ENCODE peak calls at places on chromosomes 13 and 19, in five cellular contexts. One of them, this sample, is unnamed.

GRCh38 chr19:48578891-48579290 is 26.9 kb downstream of the SULT2B1 start:
- DNase-seq in GM12865: no peak
- DNase-seq in IMR-90: peak
- DNase-seq in GM12878: no peak
- DNase-seq in HCT116: no peak
- DNase-seq in this sample: no peak

GRCh38 chr13:101307181-101307701 is 109.1 kb downstream of the NALCN start:
- DNase-seq in IMR-90: peak
- DNase-seq in HCT116: no peak
- DNase-seq in GM12878: no peak
- DNase-seq in GM12865: no peak
- DNase-seq in this sample: no peak

GRCh38 chr19:48739400-48739825 is 997 bp downstream of the RASIP1 start:
- DNase-seq in GM12865: no peak
- DNase-seq in IMR-90: no peak
- DNase-seq in HCT116: no peak
- DNase-seq in GM12878: no peak
- DNase-seq in this sample: no peak

GRCh38 chr13:99986751-99987150 is 5.2 kb downstream of the ZIC2 start:
- DNase-seq in HCT116: no peak
- DNase-seq in IMR-90: no peak
- DNase-seq in GM12878: no peak
- DNase-seq in GM12865: no peak
- DNase-seq in this sample: peak

GRCh38 chr13:47168086-47168485 is 271.2 kb upstream of the HTR2A start:
- DNase-seq in HCT116: no peak
- DNase-seq in IMR-90: peak
- DNase-seq in GM12878: no peak
- DNase-seq in GM12865: peak
- DNase-seq in this sample: no peak

GRCh38 chr13:111911754-111912452 is 155.0 kb upstream of the SOX1 start:
- DNase-seq in HCT116: no peak
- DNase-seq in IMR-90: no peak
- DNase-seq in GM12878: no peak
- DNase-seq in GM12865: no peak
- DNase-seq in this sample: no peak

GRCh38 chr13:45811891-45812583 is 39.5 kb downstream of the SIAH3 start:
- DNase-seq in HCT116: no peak
- DNase-seq in GM12878: no peak
- DNase-seq in IMR-90: no peak
- DNase-seq in GM12865: no peak
- DNase-seq in this sample: no peak

GRCh38 chr19:6729573-6730152 is 7.7 kb downstream of the GPR108 start:
- DNase-seq in GM12865: no peak
- DNase-seq in GM12878: no peak
- DNase-seq in HCT116: no peak
- DNase-seq in IMR-90: no peak
- DNase-seq in this sample: no peak

GRCh38 chr13:66076417-66076816 is 1153.7 kb downstream of the PCDH9 start:
- DNase-seq in IMR-90: peak
- DNase-seq in HCT116: no peak
- DNase-seq in GM12865: no peak
- DNase-seq in GM12878: no peak
- DNase-seq in this sample: no peak

GRCh38 chr19:38059897-38060296 is 152.9 kb downstream of the SIPA1L3 start:
- DNase-seq in GM12865: peak
- DNase-seq in HCT116: no peak
- DNase-seq in IMR-90: no peak
- DNase-seq in GM12878: no peak
- DNase-seq in this sample: no peak

GRCh38 chr19:556611-557382 is 12.9 kb downstream of the GZMM start:
- DNase-seq in GM12878: no peak
- DNase-seq in HCT116: no peak
- DNase-seq in IMR-90: no peak
- DNase-seq in GM12865: no peak
- DNase-seq in this sample: no peak

GRCh38 chr19:33470686-33471085 is 50.9 kb downstream of the PEPD start:
- DNase-seq in GM12878: no peak
- DNase-seq in GM12865: no peak
- DNase-seq in HCT116: no peak
- DNase-seq in IMR-90: no peak
- DNase-seq in this sample: no peak

GRCh38 chr13:32381539-32381938 is 46.4 kb downstream of the N4BP2L1 start:
- DNase-seq in IMR-90: peak
- DNase-seq in GM12878: no peak
- DNase-seq in HCT116: peak
- DNase-seq in GM12865: peak
- DNase-seq in this sample: peak

GRCh38 chr19:17556995-17557394 is 1.5 kb downstream of the COLGALT1 start:
- DNase-seq in IMR-90: no peak
- DNase-seq in GM12878: no peak
- DNase-seq in GM12865: no peak
- DNase-seq in HCT116: no peak
- DNase-seq in this sample: no peak

GRCh38 chr19:8506402-8506957 is 4.0 kb upstream of the PRAM1 start:
- DNase-seq in IMR-90: no peak
- DNase-seq in GM12865: no peak
- DNase-seq in GM12878: no peak
- DNase-seq in HCT116: no peak
- DNase-seq in this sample: no peak

GRCh38 chr19:43820098-43820860 is 6.8 kb upstream of the ZNF283 start:
- DNase-seq in IMR-90: peak
- DNase-seq in GM12878: no peak
- DNase-seq in HCT116: no peak
- DNase-seq in GM12865: no peak
- DNase-seq in this sample: no peak

GRCh38 chr13:46348976-46349375 is 38.1 kb downstream of the RUBCNL start:
- DNase-seq in GM12878: no peak
- DNase-seq in IMR-90: no peak
- DNase-seq in HCT116: no peak
- DNase-seq in GM12865: no peak
- DNase-seq in this sample: no peak

GRCh38 chr13:111390522-111391270 is 70.3 kb downstream of the TEX29 start:
- DNase-seq in GM12878: no peak
- DNase-seq in IMR-90: no peak
- DNase-seq in GM12865: no peak
- DNase-seq in HCT116: no peak
- DNase-seq in this sample: no peak

GRCh38 chr13:24159921-24160324 is 597 bp upstream of the SPATA13 start:
- DNase-seq in GM12878: no peak
- DNase-seq in GM12865: no peak
- DNase-seq in IMR-90: no peak
- DNase-seq in HCT116: no peak
- DNase-seq in this sample: peak

GRCh38 chr13:60765700-60766411 is 368.8 kb downstream of the TDRD3 start:
- DNase-seq in HCT116: no peak
- DNase-seq in GM12878: no peak
- DNase-seq in GM12865: no peak
- DNase-seq in IMR-90: no peak
- DNase-seq in this sample: no peak

GRCh38 chr19:49333426-49334288 is 1.5 kb upstream of the CD37 start:
- DNase-seq in GM12878: peak
- DNase-seq in IMR-90: peak
- DNase-seq in GM12865: peak
- DNase-seq in HCT116: no peak
- DNase-seq in this sample: no peak

GRCh38 chr13:94761407-94761806 is 49.1 kb upstream of the SOX21 start:
- DNase-seq in IMR-90: no peak
- DNase-seq in HCT116: no peak
- DNase-seq in GM12878: no peak
- DNase-seq in GM12865: no peak
- DNase-seq in this sample: no peak

GRCh38 chr13:93066187-93066586 is 160.4 kb upstream of the GPC6 start:
- DNase-seq in IMR-90: peak
- DNase-seq in GM12878: no peak
- DNase-seq in GM12865: no peak
- DNase-seq in HCT116: no peak
- DNase-seq in this sample: no peak

GRCh38 chr13:91805605-91806004 is 407.2 kb downstream of the GPC5 start:
- DNase-seq in GM12865: no peak
- DNase-seq in GM12878: no peak
- DNase-seq in IMR-90: no peak
- DNase-seq in HCT116: no peak
- DNase-seq in this sample: no peak
- TF ChIP-seq CTCF in GM12865: no peak
- TF ChIP-seq CTCF in GM12878: no peak
- TF ChIP-seq CTCF in IMR-90: no peak
- TF ChIP-seq CTCF in HCT116: no peak
- TF ChIP-seq CTCF in this sample: no peak

GRCh38 chr13:27370305-27370853 is 54.0 kb upstream of the GTF3A start:
- DNase-seq in HCT116: no peak
- DNase-seq in IMR-90: no peak
- DNase-seq in GM12865: no peak
- DNase-seq in GM12878: no peak
- DNase-seq in this sample: no peak

GRCh38 chr13:27374126-27374613 is 50.2 kb upstream of the GTF3A start:
- DNase-seq in GM12878: no peak
- DNase-seq in GM12865: no peak
- DNase-seq in HCT116: no peak
- DNase-seq in IMR-90: no peak
- DNase-seq in this sample: no peak

GRCh38 chr13:27374650-27375049 is 49.8 kb upstream of the GTF3A start:
- DNase-seq in IMR-90: peak
- DNase-seq in GM12865: peak
- DNase-seq in HCT116: peak
- DNase-seq in GM12878: no peak
- DNase-seq in this sample: peak

GRCh38 chr13:27371932-27372331 is 52.5 kb upstream of the GTF3A start:
- DNase-seq in HCT116: no peak
- DNase-seq in IMR-90: no peak
- DNase-seq in GM12878: no peak
- DNase-seq in GM12865: no peak
- DNase-seq in this sample: no peak

DNA sequence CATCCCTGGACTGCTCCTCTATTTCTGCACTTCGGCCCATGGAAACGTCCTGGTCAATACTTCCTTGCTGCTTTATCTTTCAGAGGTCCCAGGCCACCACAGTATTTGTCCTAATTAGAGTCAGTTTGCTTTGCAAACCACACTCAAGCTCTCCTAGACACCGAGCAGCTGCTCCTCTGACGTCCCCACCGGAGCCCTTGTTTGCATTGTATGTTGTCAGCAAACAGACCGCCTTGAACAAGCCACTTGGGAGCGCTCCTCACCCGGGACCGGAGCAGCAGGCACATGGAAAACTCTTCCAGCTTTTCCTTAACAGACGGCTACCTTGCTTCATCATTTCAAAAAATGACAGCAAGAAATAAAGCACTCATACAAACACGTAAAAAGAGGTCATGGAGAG is 51.5 kb upstream of the GTF3A start:
- DNase-seq in GM12878: no peak
- DNase-seq in GM12865: no peak
- DNase-seq in HCT116: no peak
- DNase-seq in IMR-90: peak
- DNase-seq in this sample: peak
- TF ChIP-seq CTCF in GM12878: no peak
- TF ChIP-seq CTCF in GM12865: no peak
- TF ChIP-seq CTCF in HCT116: no peak
- TF ChIP-seq CTCF in IMR-90: no peak
- TF ChIP-seq CTCF in this sample: no peak

GRCh38 chr13:27621116-27621365 is 651 bp upstream of the POLR1D start:
- DNase-seq in GM12865: no peak
- DNase-seq in GM12878: no peak
- DNase-seq in HCT116: peak
- DNase-seq in IMR-90: no peak
- DNase-seq in this sample: no peak

GRCh38 chr13:27620377-27621115 is at the start of gene LNX2:
- DNase-seq in HCT116: peak
- DNase-seq in GM12878: peak
- DNase-seq in IMR-90: peak
- DNase-seq in GM12865: peak
- DNase-seq in this sample: peak

GRCh38 chr13:27619093-27619705 is 1.1 kb downstream of the LNX2 start:
- DNase-seq in IMR-90: peak
- DNase-seq in GM12878: no peak
- DNase-seq in GM12865: no peak
- DNase-seq in HCT116: no peak
- DNase-seq in this sample: no peak

GRCh38 chr13:27621366-27622101 is at the start of gene POLR1D:
- DNase-seq in HCT116: peak
- DNase-seq in IMR-90: peak
- DNase-seq in GM12865: peak
- DNase-seq in GM12878: peak
- DNase-seq in this sample: peak

DNA sequence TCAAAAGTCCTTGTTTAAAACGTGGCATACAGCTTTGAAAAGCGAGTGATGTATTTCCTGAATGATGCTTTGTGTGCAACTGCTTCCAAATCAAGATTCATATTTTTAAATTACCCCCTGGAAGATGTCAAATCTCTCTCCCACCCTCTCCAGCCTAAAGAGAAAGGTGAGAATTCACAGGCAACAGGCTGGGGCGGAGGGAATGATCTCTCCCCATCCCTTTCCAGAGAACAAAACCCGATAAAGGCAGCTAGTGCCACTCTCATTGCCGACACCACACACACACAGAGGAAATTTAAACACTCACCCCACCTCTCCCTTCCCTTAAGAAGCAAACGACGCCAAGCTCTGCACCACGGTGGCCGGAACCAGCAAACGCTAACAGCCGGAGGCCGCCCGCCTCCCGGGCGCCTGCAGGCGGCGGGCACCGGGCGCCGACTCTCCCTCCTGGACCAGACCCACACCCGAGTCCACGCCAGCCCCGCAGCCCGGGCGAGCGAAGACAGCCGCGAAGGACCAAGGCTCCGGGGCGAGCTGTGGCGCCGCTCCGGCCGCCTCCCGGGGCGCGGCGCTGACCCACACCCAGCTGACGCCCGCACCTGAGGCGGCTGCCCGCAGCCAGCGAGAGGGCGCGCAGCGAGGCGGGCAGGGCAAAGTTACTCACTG is 485 bp downstream of the LNX2 start:
- DNase-seq in IMR-90: peak
- DNase-seq in HCT116: no peak
- DNase-seq in GM12878: no peak
- DNase-seq in GM12865: peak
- DNase-seq in this sample: no peak
- TF ChIP-seq CTCF in IMR-90: peak
- TF ChIP-seq CTCF in HCT116: no peak
- TF ChIP-seq CTCF in GM12878: peak
- TF ChIP-seq CTCF in GM12865: peak
- TF ChIP-seq CTCF in this sample: no peak

DNA sequence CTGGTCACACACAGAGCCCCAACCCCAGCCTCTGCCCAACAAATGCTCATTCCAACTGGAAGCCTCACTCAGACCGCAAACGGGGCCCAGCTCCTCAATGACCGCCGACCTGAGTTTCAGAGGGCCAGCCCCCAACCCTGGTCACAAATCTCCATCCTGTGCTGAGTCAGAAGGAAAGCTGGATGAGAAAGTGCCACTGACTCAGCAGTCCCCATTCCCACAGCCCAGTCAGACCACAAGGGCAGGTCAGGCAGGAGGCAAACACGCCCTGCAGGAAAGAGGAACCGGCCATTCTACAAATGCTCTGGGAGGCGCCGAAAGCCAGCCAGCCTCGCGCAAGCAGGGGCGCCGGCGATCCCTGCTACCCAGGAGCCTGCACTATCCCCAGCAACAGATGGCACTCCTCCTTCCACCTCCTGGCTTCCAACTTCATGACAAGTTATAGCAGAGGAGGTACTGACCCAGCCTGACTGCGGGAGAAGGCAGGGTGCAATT is 14.1 kb upstream of the PRKD2 start:
- DNase-seq in GM12878: no peak
- DNase-seq in HCT116: no peak
- DNase-seq in GM12865: peak
- DNase-seq in IMR-90: peak
- DNase-seq in this sample: no peak
- TF ChIP-seq CTCF in GM12878: no peak
- TF ChIP-seq CTCF in HCT116: no peak
- TF ChIP-seq CTCF in GM12865: no peak
- TF ChIP-seq CTCF in IMR-90: no peak
- TF ChIP-seq CTCF in this sample: no peak

This sample was measured in nephron progenitor cell.